ENCODE peak calls at places on chromosome 15, in seven cellular contexts. C is GM12878, U is SK-N-SH, Y is HepG2, G is H1, R is HCT116, B is K562. T is an unnamed sample.

GRCh38 chr15:38652998-38653397 is 88.4 kb upstream of the RASGRP1 start:
- DNase-seq in B (no peak), Y (no peak), R (no peak), C (no peak), G (no peak), U (no peak), T (no peak)

GRCh38 chr15:77654975-77655374 is 22.3 kb upstream of the LINGO1 start:
- DNase-seq in U (peak), Y (peak), G (peak), C (no peak), R (peak), B (peak), T (peak)

GRCh38 chr15:25236861-25237155 is 202.0 kb downstream of the UBE3A start:
- DNase-seq in C (no peak), G (no peak), B (no peak), U (no peak), Y (no peak), R (no peak), T (no peak)

GRCh38 chr15:63501256-63502089 is 2.9 kb upstream of the USP3 start:
- DNase-seq in Y (peak), U (no peak), B (no peak), G (no peak), C (no peak), R (no peak), T (peak)

GRCh38 chr15:30958219-30958618 is 33.2 kb downstream of the MTMR10 start:
- DNase-seq in B (no peak), Y (no peak), G (no peak), C (no peak), R (no peak), U (no peak), T (no peak)

GRCh38 chr15:95457520-95457919 is 873.0 kb upstream of the NR2F2 start:
- DNase-seq in C (no peak), U (no peak), Y (no peak), R (no peak), G (no peak), B (no peak), T (no peak)

GRCh38 chr15:34271493-34271892 is 46.7 kb downstream of the EMC4 start:
- DNase-seq in B (no peak), G (no peak), R (no peak), C (no peak), U (no peak), Y (peak), T (no peak)

GRCh38 chr15:74780523-74780982 is 1.3 kb upstream of the CSK start:
- DNase-seq in C (no peak), Y (no peak), R (no peak), B (no peak), G (no peak), U (no peak), T (no peak)

GRCh38 chr15:40283615-40284306 is 897 bp upstream of the ANKRD63 start:
- DNase-seq in C (no peak), Y (no peak), R (no peak), B (no peak), U (no peak), G (no peak), T (no peak)

GRCh38 chr15:45666119-45666875 is 31.5 kb downstream of the SQOR start:
- DNase-seq in Y (no peak), B (no peak), R (no peak), G (no peak), C (no peak), U (no peak), T (no peak)

GRCh38 chr15:66440501-66440900 is 53.8 kb downstream of the MAP2K1 start:
- DNase-seq in G (no peak), R (no peak), Y (no peak), C (no peak), B (no peak), U (no peak), T (no peak)

DNA sequence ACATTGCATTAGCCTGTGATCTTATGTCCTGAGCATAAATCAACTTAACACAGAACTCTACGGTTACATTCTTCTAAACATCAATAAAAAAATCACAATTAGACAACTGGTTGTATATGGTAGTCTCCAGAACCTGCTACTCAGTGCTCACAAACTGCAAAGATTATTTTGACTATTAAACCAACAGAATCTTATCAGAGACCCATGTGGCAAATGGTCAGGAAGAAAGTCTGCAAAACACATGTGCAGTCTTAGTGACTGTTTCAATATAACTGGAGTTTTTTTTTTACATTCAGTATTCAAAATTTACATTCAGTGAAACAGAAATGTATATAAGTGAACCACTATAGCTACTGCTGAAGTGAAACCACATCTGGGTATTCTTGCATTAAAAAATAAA is 27.3 kb upstream of the PYGO1 start:
- DNase-seq in Y (no peak), R (no peak), G (no peak), U (peak), C (no peak), B (no peak), T (no peak)
- TF ChIP-seq JUND in Y (no peak), R (no peak), G (no peak), U (no peak), C (no peak), B (no peak), T (no peak)

DNA sequence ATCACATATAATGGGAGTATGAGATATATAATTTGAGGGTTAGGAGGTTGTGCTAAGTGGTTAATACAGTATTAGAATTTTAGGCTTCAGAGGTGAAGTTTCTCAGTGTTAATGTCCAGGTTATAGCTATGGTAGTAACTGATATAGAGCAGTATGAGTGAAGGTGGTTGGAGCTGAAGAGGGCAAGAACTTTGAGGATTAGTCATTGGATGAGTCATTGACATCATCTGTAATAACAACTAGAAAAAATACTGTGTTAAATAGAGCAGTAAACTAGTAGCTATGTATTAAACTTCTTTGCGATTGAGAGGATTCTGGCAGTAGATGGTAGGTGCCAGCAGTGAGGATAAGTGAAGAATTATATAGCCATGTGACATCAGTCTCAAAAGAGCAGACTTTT is 47.5 kb upstream of the EIF3J start:
- DNase-seq in G (no peak), B (peak), U (no peak), C (no peak), Y (peak), R (peak), T (no peak)
- TF ChIP-seq JUND in G (no peak), B (peak), U (peak), C (no peak), Y (no peak), R (peak), T (no peak)

DNA sequence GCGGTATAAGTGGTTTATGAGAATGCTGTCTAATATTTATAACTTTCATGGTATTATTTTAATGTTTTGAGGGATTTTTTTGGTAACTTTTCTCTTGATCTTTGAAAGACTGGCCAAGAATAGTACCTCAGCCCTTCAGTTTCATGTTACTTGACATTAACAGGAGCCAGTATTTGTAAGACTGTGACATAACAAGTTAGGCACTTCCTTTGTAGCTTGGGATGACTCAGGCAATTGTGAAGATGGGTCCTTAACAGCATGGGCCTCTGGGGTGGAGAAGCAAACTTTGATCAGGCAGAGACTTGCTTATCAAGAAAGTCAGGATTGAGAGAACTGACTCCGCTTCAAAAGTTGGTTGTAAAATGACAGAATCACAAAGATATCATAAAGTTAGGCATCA is 9.5 kb downstream of the LRRC49 start:
- DNase-seq in U (no peak), B (no peak), C (no peak), R (peak), G (no peak), Y (no peak), T (no peak)
- TF ChIP-seq JUND in U (peak), B (no peak), C (no peak), R (peak), G (no peak), Y (no peak), T (no peak)

DNA sequence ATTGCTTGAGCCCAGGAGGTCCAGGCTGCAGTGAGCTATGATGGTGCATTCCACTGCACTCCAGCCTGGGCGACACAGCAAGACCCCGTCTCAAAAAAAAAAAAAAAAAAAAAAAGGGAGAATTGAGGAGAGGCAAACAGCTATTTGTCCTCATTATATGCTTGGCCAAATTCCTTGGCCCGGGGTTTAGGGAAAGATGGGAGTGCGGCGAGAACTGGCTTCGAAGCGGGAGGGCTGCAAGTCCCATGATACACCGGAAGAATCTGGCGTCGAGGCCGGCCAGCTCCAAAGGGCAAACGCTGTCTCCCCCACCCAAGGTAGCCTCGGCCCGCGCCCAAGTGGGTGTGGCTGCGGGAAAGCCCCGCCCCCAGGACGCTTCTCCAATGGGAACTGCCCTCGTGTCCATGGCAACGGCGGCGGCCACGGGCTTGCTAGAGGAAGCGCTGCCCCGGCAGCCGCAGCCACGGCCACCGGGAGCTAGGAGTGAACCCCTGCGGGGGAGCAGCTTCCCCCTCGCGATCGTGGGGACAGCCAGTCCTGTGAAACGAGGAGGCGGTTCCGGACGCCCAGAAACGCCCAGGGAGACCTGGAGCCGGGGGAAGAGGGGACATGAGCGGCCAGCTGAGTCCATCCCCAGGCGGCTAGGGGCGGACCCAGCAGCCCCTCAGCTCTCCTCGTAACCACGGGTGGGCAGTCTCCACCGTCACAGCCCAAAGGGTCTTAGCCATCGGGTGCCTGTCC is at the start of gene TTLL13:
- DNase-seq in R (peak), B (peak), C (no peak), U (peak), Y (peak), G (peak), T (peak)
- TF ChIP-seq JUND in R (no peak), B (no peak), C (no peak), U (no peak), Y (no peak), G (no peak), T (no peak)

GRCh38 chr15:101309436-101310162 is 14.6 kb upstream of the SNRPA1 start:
- DNase-seq in C (no peak), U (no peak), B (no peak), G (no peak), Y (no peak), R (no peak), T (no peak)
- TF ChIP-seq JUND in C (no peak), U (no peak), B (no peak), G (no peak), Y (no peak), R (no peak), T (no peak)

GRCh38 chr15:101349497-101349951 is 54.5 kb upstream of the SNRPA1 start:
- DNase-seq in R (no peak), U (no peak), Y (no peak), G (peak), B (no peak), C (no peak), T (no peak)

GRCh38 chr15:101347454-101347853 is 52.4 kb upstream of the SNRPA1 start:
- DNase-seq in G (no peak), U (no peak), C (no peak), Y (no peak), R (no peak), B (no peak), T (no peak)

GRCh38 chr15:101348015-101348414 is 53.0 kb upstream of the SNRPA1 start:
- DNase-seq in U (no peak), C (no peak), G (no peak), B (no peak), R (no peak), Y (no peak), T (no peak)

GRCh38 chr15:101348643-101349496 is 53.8 kb upstream of the SNRPA1 start:
- DNase-seq in C (no peak), G (no peak), R (no peak), U (no peak), B (no peak), Y (no peak), T (peak)

GRCh38 chr15:101346928-101347327 is 51.9 kb upstream of the SNRPA1 start:
- DNase-seq in G (no peak), U (no peak), Y (no peak), R (no peak), B (no peak), C (no peak), T (no peak)
- TF ChIP-seq JUND in G (no peak), U (no peak), Y (no peak), R (no peak), B (no peak), C (no peak), T (no peak)

GRCh38 chr15:82158811-82159210 is 103.7 kb downstream of the EFL1 start:
- DNase-seq in R (no peak), Y (no peak), C (no peak), U (peak), B (no peak), G (no peak), T (no peak)
- TF ChIP-seq JUND in R (no peak), Y (no peak), C (no peak), U (no peak), B (no peak), G (no peak), T (no peak)

T was measured in T47D.